ENCODE peak calls at places on chromosome 15, in five cellular contexts. One of them, this sample, is unnamed.

GRCh38 chr15:90529369-90530249 is at the start of gene CRTC3:
- DNase-seq in right lobe of liver: peak
- DNase-seq in astrocyte: peak
- DNase-seq in heart left ventricle: peak
- DNase-seq in RWPE2: peak
- DNase-seq in this sample: peak

GRCh38 chr15:82540984-82541431 is 751 bp upstream of the RPS17 start:
- DNase-seq in RWPE2: no peak
- DNase-seq in right lobe of liver: no peak
- DNase-seq in astrocyte: peak
- DNase-seq in heart left ventricle: no peak
- DNase-seq in this sample: no peak

GRCh38 chr15:99708563-99708962 is 24.7 kb downstream of the LYSMD4 start:
- DNase-seq in right lobe of liver: peak
- DNase-seq in RWPE2: peak
- DNase-seq in astrocyte: peak
- DNase-seq in heart left ventricle: peak
- DNase-seq in this sample: peak

GRCh38 chr15:31344266-31344665 is 17.6 kb downstream of the KLF13 start:
- DNase-seq in RWPE2: no peak
- DNase-seq in right lobe of liver: no peak
- DNase-seq in heart left ventricle: peak
- DNase-seq in astrocyte: no peak
- DNase-seq in this sample: no peak

GRCh38 chr15:71680079-71680461 is 130.3 kb upstream of the NR2E3 start:
- DNase-seq in right lobe of liver: no peak
- DNase-seq in astrocyte: no peak
- DNase-seq in RWPE2: no peak
- DNase-seq in heart left ventricle: no peak
- DNase-seq in this sample: no peak

GRCh38 chr15:67079361-67079760 is 14.0 kb downstream of the SMAD3 start:
- DNase-seq in RWPE2: no peak
- DNase-seq in astrocyte: no peak
- DNase-seq in heart left ventricle: no peak
- DNase-seq in right lobe of liver: no peak
- DNase-seq in this sample: no peak

GRCh38 chr15:77031376-77032050 is 36.6 kb downstream of the PSTPIP1 start:
- DNase-seq in heart left ventricle: peak
- DNase-seq in RWPE2: peak
- DNase-seq in right lobe of liver: peak
- DNase-seq in astrocyte: no peak
- DNase-seq in this sample: peak

GRCh38 chr15:80926126-80926525 is 63.5 kb downstream of the MESD start:
- DNase-seq in RWPE2: no peak
- DNase-seq in astrocyte: no peak
- DNase-seq in right lobe of liver: no peak
- DNase-seq in heart left ventricle: no peak
- DNase-seq in this sample: no peak

GRCh38 chr15:88627463-88627862 is 6.3 kb downstream of the AEN start:
- DNase-seq in astrocyte: no peak
- DNase-seq in heart left ventricle: no peak
- DNase-seq in right lobe of liver: no peak
- DNase-seq in RWPE2: no peak
- DNase-seq in this sample: no peak

GRCh38 chr15:78111788-78112187 is 19.4 kb downstream of the SH2D7 start:
- DNase-seq in right lobe of liver: no peak
- DNase-seq in astrocyte: no peak
- DNase-seq in RWPE2: no peak
- DNase-seq in heart left ventricle: no peak
- DNase-seq in this sample: peak

GRCh38 chr15:26702381-26702780 is 70.5 kb downstream of the GABRB3 start:
- DNase-seq in heart left ventricle: no peak
- DNase-seq in right lobe of liver: no peak
- DNase-seq in RWPE2: no peak
- DNase-seq in astrocyte: no peak
- DNase-seq in this sample: no peak

GRCh38 chr15:66745530-66746230 is 43.6 kb downstream of the SMAD6 start:
- DNase-seq in right lobe of liver: peak
- DNase-seq in heart left ventricle: no peak
- DNase-seq in astrocyte: no peak
- DNase-seq in RWPE2: no peak
- DNase-seq in this sample: no peak

GRCh38 chr15:96336045-96336642 is 5.6 kb downstream of the NR2F2 start:
- DNase-seq in astrocyte: no peak
- DNase-seq in right lobe of liver: no peak
- DNase-seq in RWPE2: no peak
- DNase-seq in heart left ventricle: no peak
- DNase-seq in this sample: no peak

GRCh38 chr15:100786901-100787566 is 92.6 kb upstream of the ALDH1A3 start:
- DNase-seq in right lobe of liver: no peak
- DNase-seq in RWPE2: no peak
- DNase-seq in astrocyte: no peak
- DNase-seq in heart left ventricle: no peak
- DNase-seq in this sample: peak

GRCh38 chr15:67715166-67715565 is 110.1 kb upstream of the SKOR1 start:
- DNase-seq in heart left ventricle: no peak
- DNase-seq in astrocyte: no peak
- DNase-seq in right lobe of liver: no peak
- DNase-seq in RWPE2: no peak
- DNase-seq in this sample: no peak

GRCh38 chr15:63435416-63435815 is 53.8 kb upstream of the CA12 start:
- DNase-seq in astrocyte: no peak
- DNase-seq in RWPE2: no peak
- DNase-seq in heart left ventricle: no peak
- DNase-seq in right lobe of liver: no peak
- DNase-seq in this sample: no peak

GRCh38 chr15:89088605-89089315 is 504 bp downstream of the ABHD2 start:
- DNase-seq in astrocyte: no peak
- DNase-seq in heart left ventricle: peak
- DNase-seq in RWPE2: no peak
- DNase-seq in right lobe of liver: peak
- DNase-seq in this sample: no peak

GRCh38 chr15:90594297-90594696 is 64.6 kb downstream of the CRTC3 start:
- DNase-seq in heart left ventricle: peak
- DNase-seq in right lobe of liver: peak
- DNase-seq in astrocyte: peak
- DNase-seq in RWPE2: peak
- DNase-seq in this sample: peak

GRCh38 chr15:59344311-59344710 is 28.4 kb downstream of the MYO1E start:
- DNase-seq in right lobe of liver: no peak
- DNase-seq in RWPE2: no peak
- DNase-seq in heart left ventricle: no peak
- DNase-seq in astrocyte: no peak
- DNase-seq in this sample: no peak

GRCh38 chr15:37019479-37020433 is 80.6 kb downstream of the MEIS2 start:
- DNase-seq in right lobe of liver: no peak
- DNase-seq in heart left ventricle: peak
- DNase-seq in astrocyte: peak
- DNase-seq in RWPE2: no peak
- DNase-seq in this sample: no peak

DNA sequence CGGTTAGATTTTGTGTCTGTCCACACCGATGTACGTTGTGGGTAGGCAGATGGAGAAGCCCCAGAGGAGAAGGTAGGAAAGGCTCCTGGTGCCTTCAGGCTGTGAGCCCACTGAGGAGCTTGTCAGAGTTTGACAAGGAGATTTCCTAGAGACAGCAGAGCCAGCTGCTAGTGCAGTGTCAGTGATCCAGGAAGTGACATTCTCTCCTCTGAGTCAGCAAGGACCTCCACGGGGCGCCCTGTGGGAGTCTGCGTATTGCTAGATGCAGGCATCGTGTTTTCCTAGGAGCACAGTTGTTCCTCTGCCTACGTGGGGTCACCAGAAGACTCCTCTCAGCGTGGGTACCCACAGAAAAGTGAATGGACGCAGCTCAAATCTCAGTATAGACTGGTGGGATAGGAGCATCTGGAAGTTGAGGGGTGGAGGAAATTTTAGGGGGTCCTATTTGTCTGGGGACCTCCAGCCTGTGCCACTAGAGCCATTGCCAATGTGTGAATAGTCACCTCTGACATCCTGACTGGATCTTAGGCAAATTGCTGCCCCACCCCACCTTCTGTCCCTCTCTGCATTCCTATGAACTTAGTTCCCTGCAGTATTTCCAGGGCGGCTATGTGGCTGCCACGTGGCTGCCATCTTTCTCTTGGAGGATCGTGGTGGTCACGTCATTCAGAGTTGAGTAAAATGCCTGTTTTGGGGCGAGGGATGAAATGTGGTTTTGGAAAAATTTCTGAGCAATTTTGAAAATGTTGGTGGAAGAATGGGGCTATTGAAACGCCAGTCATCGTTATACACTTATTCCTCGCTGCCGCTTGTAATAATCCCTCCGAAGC is 84.8 kb upstream of the KLHL25 start:
- DNase-seq in astrocyte: no peak
- DNase-seq in heart left ventricle: no peak
- DNase-seq in RWPE2: no peak
- DNase-seq in right lobe of liver: no peak
- DNase-seq in this sample: no peak
- H3K4me3 ChIP-seq in astrocyte: no peak
- H3K4me3 ChIP-seq in heart left ventricle: no peak
- H3K4me3 ChIP-seq in RWPE2: no peak
- H3K4me3 ChIP-seq in right lobe of liver: no peak
- H3K4me3 ChIP-seq in this sample: no peak

DNA sequence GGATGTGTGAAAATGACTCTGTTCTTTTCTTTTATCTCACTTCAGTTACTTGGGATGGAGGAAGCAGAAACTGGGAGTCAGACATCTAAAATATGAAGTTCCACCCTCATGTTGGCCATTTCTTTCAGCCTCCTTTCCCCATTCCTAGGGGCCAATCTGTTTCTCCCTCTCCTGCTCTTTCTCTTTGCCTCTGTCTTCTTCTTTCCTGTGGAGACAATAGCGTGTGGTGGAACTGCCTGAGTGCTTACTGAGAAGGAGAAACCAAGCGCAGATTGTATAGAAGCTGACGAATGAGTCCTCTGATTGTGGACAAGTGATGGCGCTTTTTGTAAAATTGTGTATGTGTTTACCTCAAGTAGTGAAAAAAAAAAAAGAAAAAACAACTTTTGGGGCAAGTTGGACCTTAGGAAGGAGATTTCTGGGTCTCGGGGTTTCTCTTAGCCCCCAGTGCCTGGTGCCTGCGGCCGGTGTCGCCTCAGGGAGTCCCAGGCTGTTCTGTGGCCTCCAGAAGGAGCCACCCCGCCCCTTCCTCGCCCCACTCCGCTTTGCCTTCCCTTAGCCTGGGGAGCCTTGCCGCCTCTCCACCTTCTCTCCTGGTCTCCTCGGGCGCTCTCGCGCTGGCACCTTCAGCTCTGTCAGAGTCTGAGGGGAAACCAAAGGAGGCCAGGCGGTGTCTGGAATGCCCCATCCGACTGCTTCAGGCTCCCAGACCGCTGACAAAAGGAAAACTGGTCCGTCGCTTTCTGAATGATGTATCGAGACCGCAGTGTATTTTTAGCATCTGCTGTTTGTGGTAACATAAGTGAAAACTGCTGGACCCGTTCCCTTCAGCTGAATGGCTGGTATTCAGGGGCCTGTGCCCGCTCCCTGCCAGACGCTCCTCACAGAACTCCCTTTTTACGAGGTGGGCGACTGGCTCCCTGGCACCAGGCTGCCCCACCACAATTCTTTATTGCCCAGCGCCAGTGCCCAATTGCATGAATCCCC is 30.1 kb downstream of the SCG5 start:
- DNase-seq in astrocyte: peak
- DNase-seq in heart left ventricle: no peak
- DNase-seq in RWPE2: no peak
- DNase-seq in right lobe of liver: no peak
- DNase-seq in this sample: no peak
- H3K27ac ChIP-seq in astrocyte: no peak
- H3K27ac ChIP-seq in heart left ventricle: no peak
- H3K27ac ChIP-seq in RWPE2: no peak
- H3K27ac ChIP-seq in right lobe of liver: no peak
- H3K27ac ChIP-seq in this sample: no peak

GRCh38 chr15:55218068-55218467 is 21.3 kb upstream of the RSL24D1 start:
- DNase-seq in heart left ventricle: no peak
- DNase-seq in right lobe of liver: no peak
- DNase-seq in RWPE2: no peak
- DNase-seq in astrocyte: no peak
- DNase-seq in this sample: no peak
- TF ChIP-seq CTCF in heart left ventricle: no peak
- TF ChIP-seq CTCF in right lobe of liver: no peak
- TF ChIP-seq CTCF in RWPE2: no peak
- TF ChIP-seq CTCF in astrocyte: no peak
- TF ChIP-seq CTCF in this sample: no peak

DNA sequence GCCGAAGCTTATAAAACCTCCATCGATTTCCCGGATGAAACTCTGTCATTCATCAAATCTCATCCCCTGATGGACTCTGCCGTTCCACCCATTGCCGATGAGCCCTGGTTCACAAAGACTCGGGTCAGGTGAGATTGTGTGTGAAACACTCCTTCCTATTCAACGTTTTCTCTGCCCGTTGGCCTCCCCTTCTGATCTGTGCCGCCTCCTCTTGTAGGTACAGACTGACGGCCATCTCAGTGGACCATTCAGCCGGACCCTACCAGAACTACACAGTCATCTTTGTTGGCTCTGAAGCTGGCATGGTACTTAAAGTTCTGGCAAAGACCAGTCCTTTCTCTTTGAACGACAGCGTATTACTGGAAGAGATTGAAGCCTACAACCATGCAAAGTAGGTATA is 47.4 kb downstream of the SEMA6D start:
- DNase-seq in RWPE2: no peak
- DNase-seq in astrocyte: no peak
- DNase-seq in right lobe of liver: no peak
- DNase-seq in heart left ventricle: no peak
- DNase-seq in this sample: no peak
- H3K4me3 ChIP-seq in RWPE2: no peak
- H3K4me3 ChIP-seq in astrocyte: no peak
- H3K4me3 ChIP-seq in right lobe of liver: no peak
- H3K4me3 ChIP-seq in heart left ventricle: no peak
- H3K4me3 ChIP-seq in this sample: no peak

DNA sequence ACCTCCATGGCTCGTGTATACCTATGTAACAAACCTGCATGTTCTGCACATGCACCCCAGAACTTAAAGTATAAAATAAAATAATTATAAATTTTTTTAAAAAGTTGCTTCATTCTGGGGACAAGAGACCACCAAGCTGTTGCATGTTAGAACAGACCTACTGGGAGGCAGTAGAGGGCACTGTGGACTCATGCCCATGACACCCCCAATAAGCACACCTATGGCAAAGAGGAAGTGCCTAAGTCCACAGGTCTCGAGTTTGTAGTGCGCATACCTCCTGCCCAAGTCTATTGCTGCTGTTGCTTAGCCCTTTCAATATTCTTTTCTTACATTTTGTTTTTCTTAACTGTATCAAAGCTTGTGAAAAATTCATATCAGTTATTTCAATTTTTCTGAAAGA is 267.9 kb upstream of the THBS1 start:
- DNase-seq in heart left ventricle: no peak
- DNase-seq in right lobe of liver: peak
- DNase-seq in RWPE2: no peak
- DNase-seq in astrocyte: no peak
- DNase-seq in this sample: no peak
- H3K27ac ChIP-seq in heart left ventricle: no peak
- H3K27ac ChIP-seq in right lobe of liver: no peak
- H3K27ac ChIP-seq in RWPE2: no peak
- H3K27ac ChIP-seq in astrocyte: no peak
- H3K27ac ChIP-seq in this sample: no peak

GRCh38 chr15:40982855-40983254 is 29.6 kb downstream of the CHAC1 start:
- DNase-seq in heart left ventricle: no peak
- DNase-seq in right lobe of liver: no peak
- DNase-seq in RWPE2: no peak
- DNase-seq in astrocyte: peak
- DNase-seq in this sample: no peak
- TF ChIP-seq CTCF in heart left ventricle: no peak
- TF ChIP-seq CTCF in right lobe of liver: no peak
- TF ChIP-seq CTCF in RWPE2: no peak
- TF ChIP-seq CTCF in astrocyte: no peak
- TF ChIP-seq CTCF in this sample: no peak

This sample was measured in coronary artery.